ENCODE peak calls at places on chromosomes 13 and 19, in seven cellular contexts. J is stimulated activated CD4-positive, alpha-beta T cell treated with anti-CD3 and anti-CD28 coated beads, Interleukin-2, amount 100 ng/mL, for 48 hours; U is colonic mucosa; Q is Daoy; A is hypothalamus; D is body of pancreas; V is ovary. N is an unnamed sample.

GRCh38 chr19:2249880-2250764 is 999 bp downstream of the AMH start:
- DNase-seq in J (no peak), U (no peak), Q (peak), A (no peak), D (no peak), V (no peak), N (no peak)

GRCh38 chr13:75170321-75170720 is 311.6 kb downstream of the TBC1D4 start:
- DNase-seq in J (no peak), U (no peak), Q (no peak), A (no peak), D (no peak), V (no peak), N (no peak)

GRCh38 chr13:78020861-78021260 is 102.2 kb upstream of the EDNRB start:
- DNase-seq in J (no peak), U (no peak), Q (no peak), A (no peak), D (no peak), V (no peak), N (no peak)

GRCh38 chr19:3478409-3479176 is 1.7 kb downstream of the SMIM24 start:
- DNase-seq in J (no peak), U (no peak), Q (no peak), A (no peak), D (no peak), V (no peak), N (no peak)

GRCh38 chr13:76286178-76286577 is 600.0 kb downstream of the KCTD12 start:
- DNase-seq in J (no peak), U (no peak), Q (no peak), A (no peak), D (no peak), V (no peak), N (no peak)

GRCh38 chr13:73449258-73449657 is 390.5 kb downstream of the KLF5 start:
- DNase-seq in J (no peak), U (no peak), Q (no peak), A (no peak), D (no peak), V (no peak), N (no peak)

GRCh38 chr13:113584870-113585671 is 518 bp downstream of the TFDP1 start:
- DNase-seq in J (peak), U (peak), Q (no peak), A (no peak), D (no peak), V (no peak), N (peak)

GRCh38 chr19:18870531-18871172 is 25.3 kb downstream of the CERS1 start:
- DNase-seq in J (no peak), U (no peak), Q (no peak), A (no peak), D (no peak), V (no peak), N (peak)

N was measured in aorta.